ENCODE peak calls at places on chromosomes 7 and 10, in five cellular contexts. T, R, D, Z and J are unnamed samples.

GRCh38 chr7:46939558-46939957 is 642.4 kb downstream of the TNS3 start:
- DNase-seq in T (no peak), R (no peak), D (no peak), Z (no peak), J (no peak)

GRCh38 chr10:33365871-33366411 is 31.5 kb upstream of the NRP1 start:
- DNase-seq in T (peak), R (no peak), D (no peak), Z (peak), J (peak)

GRCh38 chr10:28151636-28152035 is 151.2 kb downstream of the MPP7 start:
- DNase-seq in T (no peak), R (no peak), D (no peak), Z (no peak), J (no peak)

GRCh38 chr10:109126016-109126415 is 797.3 kb downstream of the XPNPEP1 start:
- DNase-seq in T (no peak), R (no peak), D (no peak), Z (no peak), J (no peak)

GRCh38 chr7:36967387-36967786 is 243.1 kb upstream of the AOAH start:
- DNase-seq in T (peak), R (peak), D (no peak), Z (peak), J (no peak)

GRCh38 chr10:77236700-77237099 is 400.9 kb downstream of the KCNMA1 start:
- DNase-seq in T (no peak), R (no peak), D (no peak), Z (peak), J (no peak)

GRCh38 chr7:74717889-74718288 is 55.9 kb upstream of the NCF1 start:
- DNase-seq in T (no peak), R (no peak), D (no peak), Z (no peak), J (no peak)

GRCh38 chr7:14604606-14605005 is 297.9 kb downstream of the DGKB start:
- DNase-seq in T (no peak), R (no peak), D (no peak), Z (peak), J (no peak)

GRCh38 chr10:6543431-6544005 is 36.6 kb downstream of the PRKCQ start:
- DNase-seq in T (no peak), R (no peak), D (no peak), Z (no peak), J (no peak)

GRCh38 chr10:124898493-124898892 is 43.4 kb upstream of the ZRANB1 start:
- DNase-seq in T (no peak), R (no peak), D (peak), Z (no peak), J (no peak)

GRCh38 chr10:3048114-3049019 is 19.0 kb upstream of the PFKP start:
- DNase-seq in T (no peak), R (no peak), D (no peak), Z (peak), J (no peak)

GRCh38 chr7:158192184-158192835 is 395.3 kb downstream of the PTPRN2 start:
- DNase-seq in T (no peak), R (no peak), D (no peak), Z (no peak), J (no peak)

GRCh38 chr7:68218461-68218860 is 1221.8 kb downstream of the TYW1 start:
- DNase-seq in T (no peak), R (no peak), D (no peak), Z (no peak), J (no peak)

GRCh38 chr10:95560288-95561199 is 627 bp downstream of the SORBS1 start:
- DNase-seq in T (peak), R (peak), D (peak), Z (peak), J (peak)

GRCh38 chr10:121096617-121097431 is 245.7 kb downstream of the WDR11 start:
- DNase-seq in T (no peak), R (no peak), D (no peak), Z (peak), J (no peak)

GRCh38 chr10:62895058-62895457 is 78.9 kb upstream of the EGR2 start:
- DNase-seq in T (no peak), R (no peak), D (no peak), Z (peak), J (no peak)

GRCh38 chr10:26486304-26486703 is 48.2 kb downstream of the APBB1IP start:
- DNase-seq in T (peak), R (no peak), D (no peak), Z (peak), J (no peak)

GRCh38 chr10:2925631-2926030 is 141.7 kb upstream of the PFKP start:
- DNase-seq in T (no peak), R (no peak), D (peak), Z (peak), J (no peak)

GRCh38 chr10:74683621-74684114 is 142.7 kb upstream of the KAT6B start:
- DNase-seq in T (no peak), R (no peak), D (no peak), Z (peak), J (no peak)

GRCh38 chr10:94292448-94293118 is 70.2 kb downstream of the NOC3L start:
- DNase-seq in T (no peak), R (no peak), D (no peak), Z (peak), J (no peak)

GRCh38 chr10:133356953-133357292 is 896 bp downstream of the FUOM start:
- DNase-seq in T (no peak), R (no peak), D (no peak), Z (no peak), J (no peak)

GRCh38 chr10:120651000-120651399 is 194.0 kb downstream of the PLPP4 start:
- DNase-seq in T (no peak), R (no peak), D (no peak), Z (no peak), J (no peak)

GRCh38 chr10:77844713-77845454 is 81.7 kb downstream of the DLG5 start:
- DNase-seq in T (peak), R (no peak), D (no peak), Z (peak), J (no peak)

GRCh38 chr10:123682477-123682876 is 16.3 kb downstream of the GPR26 start:
- DNase-seq in T (no peak), R (no peak), D (no peak), Z (no peak), J (no peak)

GRCh38 chr7:128890306-128891109 is 20.0 kb downstream of the KCP start:
- DNase-seq in T (peak), R (no peak), D (no peak), Z (no peak), J (no peak)

GRCh38 chr7:141785711-141786552 is 4.1 kb upstream of the TAS2R5 start:
- DNase-seq in T (peak), R (peak), D (no peak), Z (peak), J (no peak)

GRCh38 chr7:7274782-7275181 is 92.4 kb downstream of the C1GALT1 start:
- DNase-seq in T (no peak), R (no peak), D (no peak), Z (peak), J (no peak)

GRCh38 chr7:18450021-18450420 is 45.5 kb upstream of the HDAC9 start:
- DNase-seq in T (no peak), R (no peak), D (no peak), Z (no peak), J (no peak)

GRCh38 chr7:147894271-147894670 is 696.3 kb upstream of the C7orf33 start:
- DNase-seq in T (no peak), R (no peak), D (no peak), Z (no peak), J (no peak)

GRCh38 chr10:114397651-114398145 is 6.6 kb downstream of the AFAP1L2 start:
- DNase-seq in T (no peak), R (no peak), D (no peak), Z (peak), J (no peak)

GRCh38 chr10:107477266-107477665 is 312.8 kb upstream of the SORCS1 start:
- DNase-seq in T (no peak), R (peak), D (no peak), Z (no peak), J (no peak)

GRCh38 chr10:77212632-77213031 is 425.0 kb downstream of the KCNMA1 start:
- DNase-seq in T (no peak), R (no peak), D (no peak), Z (no peak), J (no peak)

GRCh38 chr7:66296-66695 is 126.1 kb upstream of the FAM20C start:
- DNase-seq in T (no peak), R (no peak), D (no peak), Z (no peak), J (no peak)

GRCh38 chr7:68629-69028 is 123.7 kb upstream of the FAM20C start:
- DNase-seq in T (no peak), R (no peak), D (peak), Z (no peak), J (no peak)

GRCh38 chr7:66741-67140 is 125.6 kb upstream of the FAM20C start:
- DNase-seq in T (no peak), R (no peak), D (peak), Z (no peak), J (no peak)

GRCh38 chr7:65554-65953 is 126.8 kb upstream of the FAM20C start:
- DNase-seq in T (no peak), R (no peak), D (no peak), Z (peak), J (no peak)

GRCh38 chr7:67738-68395 is 124.5 kb upstream of the FAM20C start:
- DNase-seq in T (no peak), R (no peak), D (peak), Z (no peak), J (no peak)
- TF ChIP-seq CTCF in T (no peak), R (no peak), D (no peak), Z (no peak), J (no peak)

GRCh38 chr7:135726389-135726788 is 1.6 kb downstream of the SLC13A4 start:
- DNase-seq in T (no peak), R (no peak), D (no peak), Z (no peak), J (no peak)
- TF ChIP-seq CTCF in T (no peak), R (no peak), D (no peak), Z (no peak), J (no peak)

GRCh38 chr7:95867309-95867708 is 95.0 kb downstream of the DYNC1I1 start:
- DNase-seq in T (no peak), R (peak), D (no peak), Z (no peak), J (no peak)

GRCh38 chr7:95861041-95861440 is 88.7 kb downstream of the DYNC1I1 start:
- DNase-seq in T (no peak), R (no peak), D (no peak), Z (no peak), J (no peak)

GRCh38 chr7:95871078-95871848 is 98.9 kb downstream of the DYNC1I1 start:
- DNase-seq in T (peak), R (peak), D (no peak), Z (peak), J (no peak)

GRCh38 chr7:95863623-95864022 is 91.3 kb downstream of the DYNC1I1 start:
- DNase-seq in T (no peak), R (no peak), D (no peak), Z (no peak), J (no peak)

DNA sequence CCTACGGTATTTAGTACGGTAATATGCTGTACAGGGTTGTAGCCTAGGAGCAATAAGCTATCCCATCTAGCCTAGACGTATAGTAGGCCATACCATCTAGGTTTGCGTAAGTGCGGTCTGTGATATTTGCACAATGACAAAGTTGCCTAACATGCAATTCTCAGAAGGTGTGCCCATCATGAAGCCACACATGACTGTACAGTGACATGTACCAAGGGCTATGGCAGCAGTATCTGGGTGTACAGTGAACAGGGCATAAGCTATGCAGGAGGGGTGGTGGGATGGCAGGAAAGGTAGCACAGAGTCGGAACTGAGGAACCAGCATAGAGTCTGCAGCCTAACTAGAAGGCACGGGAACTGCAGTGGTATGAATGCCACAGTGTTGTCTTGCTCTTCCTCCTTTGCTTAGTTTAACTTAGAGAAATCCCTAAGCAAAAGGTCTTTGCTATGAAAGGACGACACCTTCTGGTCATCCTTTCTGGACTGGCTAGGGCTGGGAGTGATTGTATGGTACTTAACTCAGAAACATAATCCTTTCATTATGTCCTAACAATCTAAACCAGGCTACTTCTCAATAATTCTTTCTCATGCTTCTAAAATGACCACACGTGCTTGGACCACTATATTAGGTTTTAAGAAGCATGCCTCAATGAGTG is 93.5 kb downstream of the DYNC1I1 start:
- DNase-seq in T (no peak), R (no peak), D (no peak), Z (peak), J (no peak)
- TF ChIP-seq CTCF in T (peak), R (no peak), D (no peak), Z (peak), J (no peak)

GRCh38 chr7:137990251-137990901 is 11.5 kb downstream of the CREB3L2 start:
- DNase-seq in T (no peak), R (no peak), D (no peak), Z (peak), J (no peak)

GRCh38 chr7:137987968-137988367 is 13.9 kb downstream of the CREB3L2 start:
- DNase-seq in T (no peak), R (peak), D (no peak), Z (no peak), J (no peak)

GRCh38 chr7:137989590-137989989 is 12.3 kb downstream of the CREB3L2 start:
- DNase-seq in T (no peak), R (no peak), D (no peak), Z (no peak), J (no peak)

GRCh38 chr7:137987563-137987962 is 14.3 kb downstream of the CREB3L2 start:
- DNase-seq in T (no peak), R (no peak), D (no peak), Z (no peak), J (no peak)

DNA sequence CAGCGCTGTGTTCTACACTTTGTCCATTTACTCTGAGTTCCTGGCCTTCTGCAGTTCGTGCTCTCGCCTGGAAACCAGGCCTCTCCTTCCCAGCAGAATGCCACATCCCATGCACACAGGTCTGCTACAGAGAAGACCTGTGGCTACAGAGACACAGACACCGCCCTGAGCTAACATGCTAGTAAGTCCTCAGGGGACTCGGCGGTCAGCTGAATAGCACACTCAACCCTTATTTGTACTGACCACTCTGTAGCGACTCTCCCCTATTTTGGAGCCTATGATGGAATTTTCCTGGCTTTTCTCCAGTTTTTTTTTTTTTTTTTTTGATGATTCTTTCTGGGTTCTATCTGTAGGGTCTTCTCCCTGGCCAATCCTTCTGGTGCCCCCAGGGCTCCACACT is 12.8 kb downstream of the CREB3L2 start:
- DNase-seq in T (no peak), R (no peak), D (no peak), Z (no peak), J (no peak)
- TF ChIP-seq CTCF in T (no peak), R (no peak), D (no peak), Z (no peak), J (no peak)

DNA sequence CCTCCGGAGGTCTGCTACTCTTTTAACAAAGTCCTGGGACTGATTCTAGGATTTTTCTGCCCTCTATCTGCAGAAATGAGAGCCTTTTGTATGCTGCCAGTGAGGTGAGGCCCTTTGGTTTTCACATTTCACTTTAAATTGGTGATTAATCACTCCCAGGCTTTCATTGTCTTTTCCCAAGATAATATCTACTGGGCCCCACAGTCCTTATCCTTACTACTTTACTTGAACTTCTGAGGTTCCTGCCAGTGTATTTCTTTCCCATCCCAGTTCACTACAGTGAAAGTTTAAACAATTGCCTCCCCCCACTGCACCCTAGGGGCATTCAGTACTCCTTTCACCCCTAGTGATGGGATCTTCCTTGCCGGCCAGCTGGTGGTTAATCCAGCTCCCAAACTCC is 127.4 kb upstream of the INHBA start:
- DNase-seq in T (no peak), R (no peak), D (no peak), Z (no peak), J (no peak)
- TF ChIP-seq CTCF in T (no peak), R (no peak), D (no peak), Z (no peak), J (no peak)

GRCh38 chr10:80459047-80459865 is 5.1 kb downstream of the TSPAN14 start:
- DNase-seq in T (no peak), R (peak), D (no peak), Z (peak), J (peak)

GRCh38 chr10:80462277-80462985 is 8.3 kb downstream of the TSPAN14 start:
- DNase-seq in T (no peak), R (no peak), D (no peak), Z (peak), J (no peak)

GRCh38 chr10:80458638-80459037 is 4.5 kb downstream of the TSPAN14 start:
- DNase-seq in T (no peak), R (no peak), D (no peak), Z (no peak), J (no peak)

GRCh38 chr10:80461208-80462183 is 7.4 kb downstream of the TSPAN14 start:
- DNase-seq in T (no peak), R (no peak), D (no peak), Z (peak), J (no peak)

DNA sequence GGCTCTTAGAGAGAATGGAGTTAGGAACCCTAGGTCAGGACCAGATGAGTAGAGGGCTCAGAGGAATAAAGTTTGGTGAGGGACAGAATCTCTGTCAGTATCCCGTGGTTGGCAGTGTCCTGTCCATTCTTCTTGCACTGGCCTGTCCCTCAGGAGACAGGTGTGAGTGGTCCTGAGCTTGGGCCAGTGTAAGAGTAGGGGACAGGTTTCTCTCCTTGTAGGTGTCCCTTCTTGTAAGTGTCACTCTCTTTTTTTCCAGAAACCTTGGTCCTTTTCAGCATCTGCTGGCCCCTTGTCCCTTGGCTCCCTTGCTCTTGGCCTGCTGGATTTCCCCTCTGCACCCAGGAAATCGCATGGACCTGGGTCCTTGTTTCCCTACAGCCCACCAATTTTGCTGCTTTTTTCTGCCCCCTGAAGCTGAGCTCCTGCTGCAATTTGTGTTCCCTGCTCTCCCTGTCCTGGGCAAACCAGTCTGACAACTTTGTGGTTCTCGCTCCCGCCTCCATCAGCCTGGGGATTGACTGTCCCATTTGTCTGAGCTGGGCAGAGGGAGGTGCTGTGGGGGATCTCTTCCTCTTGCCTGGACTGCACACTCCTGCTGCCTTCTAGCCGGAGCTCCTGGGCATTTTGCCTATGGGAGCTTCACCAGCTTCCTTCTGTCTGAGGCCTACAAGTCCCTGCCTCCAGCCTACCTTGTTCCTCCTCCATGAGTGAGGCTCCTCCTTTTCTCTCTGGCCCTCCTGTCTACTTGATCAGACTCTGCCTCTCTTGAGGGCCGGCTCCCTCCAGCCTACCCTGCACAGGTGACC is 6.5 kb downstream of the TSPAN14 start:
- DNase-seq in T (no peak), R (no peak), D (peak), Z (peak), J (no peak)
- TF ChIP-seq CTCF in T (no peak), R (no peak), D (no peak), Z (no peak), J (no peak)

GRCh38 chr10:60594476-60595051 is 183.7 kb upstream of the CDK1 start:
- DNase-seq in T (no peak), R (no peak), D (no peak), Z (no peak), J (no peak)
- TF ChIP-seq CTCF in T (no peak), R (no peak), D (no peak), Z (peak), J (peak)